ENCODE peak calls at places on chromosomes 1 and 21, in nine cellular contexts. I is fibroblast of the aortic adventitia; X is endodermal cell; U is CD8-positive, alpha-beta T cell; Y is esophagus muscularis mucosa; B is fibroblast of villous mesenchyme; E is BJ; Z is AG10803; P is mammary epithelial cell. K is an unnamed sample.

GRCh38 chr1:185514296-185514695 is 197.3 kb upstream of the IVNS1ABP start:
- DNase-seq in I (no peak), X (no peak), U (no peak), Y (no peak), B (no peak), E (no peak), Z (no peak), P (no peak), K (no peak)

GRCh38 chr1:172287207-172287606 is 133.3 kb upstream of the C1orf105 start:
- DNase-seq in I (peak), X (no peak), U (no peak), Y (no peak), B (peak), E (no peak), Z (peak), P (peak), K (peak)

GRCh38 chr1:66546045-66546810 is 12.3 kb downstream of the SGIP1 start:
- DNase-seq in I (no peak), X (no peak), U (no peak), Y (no peak), B (no peak), E (no peak), Z (no peak), P (no peak), K (no peak)

GRCh38 chr1:116252785-116253184 is 120.3 kb upstream of the ATP1A1 start:
- DNase-seq in I (no peak), X (no peak), U (no peak), Y (no peak), B (no peak), E (no peak), Z (no peak), P (no peak), K (no peak)

GRCh38 chr1:52305417-52306226 is 60.4 kb downstream of the CC2D1B start:
- DNase-seq in I (no peak), X (no peak), U (no peak), Y (no peak), B (no peak), E (no peak), Z (no peak), P (no peak), K (no peak)

GRCh38 chr1:178150610-178151009 is 56.7 kb downstream of the RASAL2 start:
- DNase-seq in I (no peak), X (no peak), U (no peak), Y (no peak), B (no peak), E (no peak), Z (no peak), P (no peak), K (no peak)

GRCh38 chr1:228408041-228408868 is 1.6 kb upstream of the TRIM11 start:
- DNase-seq in I (no peak), X (peak), U (no peak), Y (no peak), B (no peak), E (no peak), Z (no peak), P (no peak), K (no peak)

GRCh38 chr1:247506831-247507230 is 29.4 kb downstream of the OR2C3 start:
- DNase-seq in I (no peak), X (no peak), U (no peak), Y (no peak), B (no peak), E (no peak), Z (no peak), P (no peak), K (no peak)

GRCh38 chr1:229229137-229229720 is 41.7 kb upstream of the RAB4A start:
- DNase-seq in I (no peak), X (peak), U (no peak), Y (no peak), B (peak), E (no peak), Z (peak), P (peak), K (peak)

GRCh38 chr1:29639741-29640427 is 403.6 kb downstream of the PTPRU start:
- DNase-seq in I (peak), X (peak), U (no peak), Y (peak), B (peak), E (no peak), Z (peak), P (peak), K (peak)

GRCh38 chr21:38289697-38290096 is 32.9 kb downstream of the KCNJ15 start:
- DNase-seq in I (peak), X (no peak), U (no peak), Y (no peak), B (peak), E (peak), Z (peak), P (peak), K (peak)

GRCh38 chr1:182120411-182121258 is 59.1 kb upstream of the ZNF648 start:
- DNase-seq in I (no peak), X (no peak), U (no peak), Y (no peak), B (peak), E (no peak), Z (peak), P (peak), K (peak)

GRCh38 chr1:29698033-29698432 is 461.7 kb downstream of the PTPRU start:
- DNase-seq in I (peak), X (peak), U (no peak), Y (no peak), B (peak), E (no peak), Z (peak), P (peak), K (peak)

GRCh38 chr1:91026320-91026719 is 4.5 kb upstream of the ZNF644 start:
- DNase-seq in I (no peak), X (no peak), U (no peak), Y (no peak), B (no peak), E (no peak), Z (no peak), P (no peak), K (no peak)

GRCh38 chr1:5664906-5665875 is 327.0 kb downstream of the NPHP4 start:
- DNase-seq in I (no peak), X (peak), U (no peak), Y (no peak), B (no peak), E (no peak), Z (no peak), P (no peak), K (no peak)

GRCh38 chr21:34344058-34344425 is 19.8 kb upstream of the KCNE2 start:
- DNase-seq in I (no peak), X (no peak), U (no peak), Y (no peak), B (no peak), E (no peak), Z (no peak), P (no peak), K (no peak)

GRCh38 chr1:22600071-22600816 is 36.2 kb upstream of the C1QA start:
- DNase-seq in I (no peak), X (peak), U (no peak), Y (no peak), B (no peak), E (no peak), Z (no peak), P (no peak), K (no peak)

GRCh38 chr1:54227836-54228435 is 28.0 kb downstream of the MRPL37 start:
- DNase-seq in I (no peak), X (peak), U (no peak), Y (no peak), B (no peak), E (no peak), Z (peak), P (no peak), K (no peak)

GRCh38 chr1:91555074-91555730 is 54.6 kb downstream of the CDC7 start:
- DNase-seq in I (peak), X (no peak), U (no peak), Y (no peak), B (no peak), E (no peak), Z (peak), P (no peak), K (peak)

GRCh38 chr1:245933431-245934042 is 573.5 kb downstream of the SMYD3 start:
- DNase-seq in I (peak), X (no peak), U (no peak), Y (no peak), B (no peak), E (no peak), Z (no peak), P (no peak), K (no peak)

GRCh38 chr1:220573836-220574235 is 45.9 kb downstream of the MARK1 start:
- DNase-seq in I (no peak), X (no peak), U (no peak), Y (no peak), B (no peak), E (no peak), Z (no peak), P (no peak), K (no peak)

GRCh38 chr1:7474786-7475502 is 296.2 kb upstream of the VAMP3 start:
- DNase-seq in I (no peak), X (peak), U (no peak), Y (no peak), B (no peak), E (no peak), Z (no peak), P (no peak), K (no peak)

GRCh38 chr1:108575241-108575850 is 15.4 kb downstream of the EEIG2 start:
- DNase-seq in I (peak), X (no peak), U (no peak), Y (no peak), B (no peak), E (no peak), Z (peak), P (no peak), K (peak)

GRCh38 chr1:231934797-231935196 is 308.2 kb downstream of the DISC1 start:
- DNase-seq in I (peak), X (no peak), U (no peak), Y (no peak), B (peak), E (no peak), Z (no peak), P (peak), K (peak)
- H3K4me3 ChIP-seq in I (no peak), X (no peak), U (no peak), Y (no peak), B (no peak), E (no peak), Z (no peak), P (no peak), K (no peak)

GRCh38 chr1:162230096-162230495 is 146.6 kb downstream of the SPATA46 start:
- DNase-seq in I (no peak), X (peak), U (no peak), Y (no peak), B (peak), E (no peak), Z (no peak), P (no peak), K (peak)
- TF ChIP-seq CTCF in I (no peak), X (peak), U (no peak), Y (no peak), B (peak), E (no peak), Z (no peak), P (peak), K (peak)

GRCh38 chr1:18951416-18951815 is 5.1 kb downstream of the IFFO2 start:
- DNase-seq in I (no peak), X (no peak), U (no peak), Y (no peak), B (no peak), E (no peak), Z (no peak), P (no peak), K (no peak)
- H3K4me3 ChIP-seq in I (no peak), X (no peak), U (peak), Y (peak), B (no peak), E (no peak), Z (peak), P (peak), K (no peak)

GRCh38 chr1:94801919-94802546 is 18.1 kb upstream of the SLC44A3 start:
- DNase-seq in I (peak), X (peak), U (no peak), Y (peak), B (peak), E (peak), Z (peak), P (peak), K (peak)
- TF ChIP-seq CTCF in I (peak), X (peak), U (no peak), Y (peak), B (peak), E (peak), Z (peak), P (peak), K (peak)

GRCh38 chr21:16279658-16280581 is 550.1 kb downstream of the USP25 start:
- DNase-seq in I (peak), X (peak), U (no peak), Y (no peak), B (peak), E (peak), Z (peak), P (no peak), K (peak)
- H3K4me3 ChIP-seq in I (peak), X (no peak), U (no peak), Y (peak), B (peak), E (peak), Z (peak), P (no peak), K (peak)